ENCODE peak calls at places on chromosome 2, in nine cellular contexts. X is H54, Y is stomach, E is heart left ventricle, B is NB4, H is tibial nerve, M is thyroid gland, Z is Peyer's patch, S is A549. U is an unnamed sample.

GRCh38 chr2:160299540-160299939 is 99.5 kb upstream of the ITGB6 start:
- DNase-seq in B (peak; percentile 9), X (no peak), H (no peak), E (no peak), M (no peak), S (no peak), Y (no peak), Z (no peak), U (no peak)

GRCh38 chr2:74632209-74632938 is 15.8 kb downstream of the M1AP start:
- DNase-seq in X (no peak), Y (no peak), E (no peak), H (no peak), Z (no peak), M (peak; percentile 63), B (no peak), S (peak; percentile 51), U (no peak)

GRCh38 chr2:172968061-172968469 is 107.6 kb upstream of the MAP3K20 start:
- DNase-seq in M (no peak), S (no peak), B (no peak), Y (peak; percentile 44), E (peak; percentile 91), X (peak; percentile 66), Z (no peak), H (peak; percentile 37), U (peak; percentile 77)

GRCh38 chr2:73176205-73176880 is 26.0 kb upstream of the NOTO start:
- DNase-seq in X (no peak), Y (peak; percentile 36), M (peak; percentile 48), E (no peak), S (no peak), H (no peak), Z (no peak), B (peak; percentile 29), U (no peak)

GRCh38 chr2:231720292-231720691 is 12.0 kb downstream of the PTMA start:
- DNase-seq in S (no peak), E (no peak), M (no peak), Z (no peak), H (no peak), Y (no peak), X (no peak), B (no peak), U (no peak)

GRCh38 chr2:97722227-97722626 is 8.9 kb downstream of the ZAP70 start:
- DNase-seq in Y (no peak), E (no peak), B (no peak), S (no peak), X (no peak), Z (no peak), M (no peak), H (no peak), U (peak; percentile 3)

GRCh38 chr2:35503738-35504160 is 851.8 kb upstream of the CRIM1 start:
- DNase-seq in M (no peak), Z (no peak), H (no peak), S (no peak), Y (no peak), B (no peak), E (no peak), X (no peak), U (no peak)

GRCh38 chr2:38653715-38654494 is 12.0 kb upstream of the GALM start:
- DNase-seq in H (no peak), M (no peak), Z (no peak), X (no peak), Y (no peak), S (no peak), B (peak; percentile 82), E (no peak), U (no peak)

GRCh38 chr2:24919100-24919976 is 699 bp downstream of the ADCY3 start:
- DNase-seq in M (peak; percentile 18), E (no peak), H (no peak), X (peak; percentile 41), Y (no peak), S (peak; percentile 37), Z (peak; percentile 63), B (peak; percentile 59), U (no peak)

GRCh38 chr2:11157296-11157695 is 2.0 kb downstream of the SLC66A3 start:
- DNase-seq in X (no peak), Y (no peak), M (no peak), E (no peak), Z (no peak), H (no peak), B (no peak), S (no peak), U (no peak)

GRCh38 chr2:11155326-11156059 is at the start of gene SLC66A3:
- DNase-seq in S (peak; percentile 24), Z (no peak), X (peak; percentile 92), B (peak; percentile 94), M (peak; percentile 87), H (no peak), E (no peak), Y (no peak), U (no peak)

GRCh38 chr2:11152591-11152990 is 2.7 kb upstream of the SLC66A3 start:
- DNase-seq in S (no peak), B (no peak), E (no peak), Y (no peak), X (no peak), Z (no peak), M (no peak), H (no peak), U (no peak)

GRCh38 chr2:11156396-11157075 is 1.3 kb downstream of the SLC66A3 start:
- DNase-seq in X (no peak), M (no peak), S (no peak), Y (no peak), B (no peak), H (no peak), Z (peak; percentile 50), E (no peak), U (no peak)

DNA sequence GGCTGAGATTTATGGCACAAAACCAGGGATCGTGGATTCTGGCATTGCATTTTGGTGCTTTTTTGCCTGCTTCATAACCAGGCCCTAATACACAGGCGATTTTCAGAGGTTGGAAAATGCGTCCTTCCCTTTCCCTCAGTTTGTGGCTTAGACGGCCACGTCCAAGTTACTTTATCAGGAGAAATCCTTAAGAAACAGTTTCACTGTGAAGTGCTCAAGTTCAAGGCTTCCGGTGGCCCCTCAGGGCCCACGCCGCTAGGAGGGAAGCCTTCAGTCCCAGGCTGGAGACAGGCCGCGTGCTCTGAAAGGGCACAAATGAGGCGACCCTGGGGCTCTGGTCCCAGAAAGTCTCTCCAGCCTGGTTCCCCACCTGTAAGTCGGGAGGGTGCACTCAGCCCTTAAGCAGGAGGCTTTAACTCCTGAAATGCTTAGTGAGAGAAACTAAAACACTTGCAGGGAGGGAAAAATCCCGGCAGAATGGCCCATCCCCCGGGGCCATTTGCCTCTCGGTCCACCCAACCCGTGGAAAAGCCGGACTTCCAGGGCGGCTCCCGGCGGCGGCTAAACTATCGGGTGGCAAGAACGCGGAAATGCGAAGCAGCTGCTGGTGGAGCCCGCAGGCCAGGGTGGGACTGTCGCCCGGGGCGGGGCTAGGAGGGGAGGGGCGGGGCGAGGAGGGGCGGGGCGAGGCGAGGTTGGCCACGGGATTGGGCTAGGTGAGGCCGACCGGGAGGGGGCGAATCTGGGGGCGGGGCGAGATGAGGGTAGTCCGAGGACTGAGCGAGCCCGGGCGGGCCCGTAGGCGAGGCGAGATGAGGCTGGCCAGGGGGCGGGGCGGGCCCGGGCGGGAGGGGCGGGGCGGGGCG is 574 bp upstream of the SLC66A3 start:
- DNase-seq in Y (peak; percentile 98), E (peak; percentile 99), X (peak; percentile 98), B (peak; percentile 96), Z (peak; percentile 100), H (peak; percentile 97), M (peak; percentile 99), S (peak; percentile 97), U (peak; percentile 99)
- TF ChIP-seq POLR2A in Y (no peak), E (no peak), X (peak; percentile 48), B (peak; percentile 46), Z (peak; percentile 41), H (peak; percentile 37), M (no peak), S (peak; percentile 78), U (peak; percentile 45)

GRCh38 chr2:42802150-42802549 is 9.8 kb upstream of the HAAO start:
- DNase-seq in M (no peak), Y (no peak), E (no peak), B (no peak), S (no peak), X (no peak), H (no peak), Z (no peak), U (no peak)

GRCh38 chr2:42800981-42801380 is 8.6 kb upstream of the HAAO start:
- DNase-seq in Z (no peak), H (no peak), X (no peak), S (no peak), E (no peak), B (no peak), M (no peak), Y (no peak), U (no peak)

GRCh38 chr2:42800461-42800962 is 8.1 kb upstream of the HAAO start:
- DNase-seq in S (no peak), Y (no peak), B (no peak), M (no peak), E (no peak), Z (no peak), X (no peak), H (no peak), U (no peak)

GRCh38 chr2:42801388-42801787 is 9.0 kb upstream of the HAAO start:
- DNase-seq in B (no peak), X (no peak), H (no peak), S (no peak), E (no peak), Y (no peak), Z (no peak), M (peak; percentile 18), U (no peak)

GRCh38 chr2:42799881-42800280 is 7.5 kb upstream of the HAAO start:
- DNase-seq in H (no peak), S (no peak), E (no peak), X (no peak), Y (no peak), M (no peak), Z (no peak), B (no peak), U (no peak)
- TF ChIP-seq POLR2A in H (no peak), S (no peak), E (no peak), X (no peak), Y (no peak), M (no peak), Z (no peak), B (no peak), U (no peak)

GRCh38 chr2:8003462-8004075 is 678.3 kb upstream of the ID2 start:
- DNase-seq in B (peak; percentile 11), E (peak; percentile 77), H (peak; percentile 32), M (peak; percentile 20), Y (no peak), S (no peak), Z (no peak), X (no peak), U (no peak)
- TF ChIP-seq POLR2A in B (no peak), E (no peak), H (no peak), M (no peak), Y (no peak), S (no peak), Z (no peak), X (no peak), U (no peak)

DNA sequence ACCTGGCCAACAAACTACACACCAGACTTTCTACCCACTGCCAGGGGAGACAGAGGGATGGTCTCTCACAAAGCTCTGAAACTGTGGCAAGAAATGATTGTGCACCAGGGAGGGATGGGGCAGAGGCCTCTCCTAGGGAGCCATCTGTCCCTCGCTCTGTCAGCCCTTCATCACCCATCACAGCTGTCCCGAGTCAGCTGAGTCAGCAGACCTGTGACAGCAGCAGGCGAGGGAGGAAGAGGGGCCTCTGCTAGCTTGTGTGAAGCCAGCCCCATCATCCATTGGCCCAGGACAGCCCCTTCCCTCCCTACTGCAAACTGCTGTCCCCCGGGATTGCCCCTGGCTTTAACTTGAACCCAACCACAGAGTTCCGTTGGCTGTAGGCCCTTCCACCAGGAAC is 5.0 kb downstream of the SH2D6 start:
- DNase-seq in B (peak; percentile 53), E (no peak), S (no peak), H (no peak), X (no peak), M (no peak), Z (no peak), Y (no peak), U (no peak)
- TF ChIP-seq POLR2A in B (no peak), E (no peak), S (no peak), H (no peak), X (no peak), M (no peak), Z (no peak), Y (no peak), U (no peak)